ENCODE peak calls at places on chromosomes 4 and X, in six cellular contexts. E, X, B, Q, T and C are unnamed samples.

GRCh38 chr4:152778656-152779512 is 646 bp downstream of the TIGD4 start:
- DNase-seq in X (no peak), B (peak), E (no peak), Q (peak), T (peak), C (peak)

GRCh38 chrX:28586891-28587635 is at the start of gene IL1RAPL1:
- DNase-seq in B (peak), X (no peak), T (no peak), Q (no peak), E (no peak), C (peak)

GRCh38 chrX:65406532-65406931 is 128.1 kb downstream of the LAS1L start:
- DNase-seq in Q (no peak), X (no peak), T (no peak), E (no peak), B (no peak), C (no peak)

GRCh38 chr4:2266181-2266580 is 4.3 kb upstream of the MXD4 start:
- DNase-seq in X (no peak), T (no peak), B (peak), E (peak), Q (no peak), C (no peak)

GRCh38 chr4:2576290-2576689 is 39.8 kb downstream of the FAM193A start:
- DNase-seq in E (no peak), T (no peak), X (no peak), Q (no peak), B (no peak), C (no peak)

GRCh38 chrX:19686876-19687275 is 171.6 kb upstream of the MAP3K15 start:
- DNase-seq in X (no peak), E (no peak), Q (no peak), B (no peak), T (no peak), C (no peak)

GRCh38 chr4:111562811-111563210 is 582.4 kb upstream of the FAM241A start:
- DNase-seq in E (no peak), Q (peak), B (peak), T (no peak), X (no peak), C (peak)

GRCh38 chr4:35966558-35966957 is 277.8 kb downstream of the ARAP2 start:
- DNase-seq in Q (peak), E (no peak), X (no peak), B (no peak), T (no peak), C (no peak)

GRCh38 chr4:146333187-146333894 is 119.0 kb downstream of the REELD1 start:
- DNase-seq in E (no peak), X (no peak), T (no peak), Q (peak), B (peak), C (peak)

GRCh38 chr4:162126754-162127153 is 37.0 kb downstream of the FSTL5 start:
- DNase-seq in Q (no peak), X (no peak), E (no peak), B (no peak), T (no peak), C (no peak)

GRCh38 chrX:154696328-154697045 is 43.1 kb upstream of the CTAG2 start:
- DNase-seq in Q (peak), T (peak), B (peak), E (no peak), X (no peak), C (peak)

GRCh38 chr4:128649575-128650205 is 159.8 kb upstream of the JADE1 start:
- DNase-seq in E (no peak), T (peak), Q (peak), X (no peak), B (peak), C (peak)

GRCh38 chr4:3836041-3836801 is 70.0 kb downstream of the ADRA2C start:
- DNase-seq in Q (no peak), T (no peak), X (no peak), B (no peak), E (no peak), C (no peak)

GRCh38 chrX:119466970-119467369 is 1.3 kb upstream of the SLC25A5 start:
- DNase-seq in X (no peak), B (no peak), E (no peak), T (no peak), Q (no peak), C (no peak)

GRCh38 chrX:130184857-130185256 is 13.1 kb downstream of the RAB33A start:
- DNase-seq in B (no peak), T (no peak), Q (no peak), X (no peak), E (no peak), C (no peak)

GRCh38 chr4:182643801-182644311 is 273.3 kb downstream of the DCTD start:
- DNase-seq in T (no peak), X (no peak), B (peak), Q (peak), E (no peak), C (no peak)

GRCh38 chr4:120839624-120839973 is 82.9 kb downstream of the PRDM5 start:
- DNase-seq in T (no peak), Q (no peak), X (no peak), E (peak), B (no peak), C (no peak)